ENCODE peak calls at places on chromosomes 6 and 20, in five cellular contexts. T is pancreas, F is choroid plexus epithelial cell, G is aorta, L is dorsolateral prefrontal cortex. D is an unnamed sample.

GRCh38 chr6:21970560-21970959 is 326.3 kb downstream of the PRL start:
- DNase-seq in T (no peak), F (no peak), G (no peak), L (no peak), D (no peak)

GRCh38 chr20:64151634-64152530 is 12.4 kb upstream of the MYT1 start:
- DNase-seq in T (no peak), F (peak; percentile 8), G (peak; percentile 27), L (peak; percentile 22), D (no peak)

GRCh38 chr20:3980260-3981131 is 34.9 kb downstream of the RNF24 start:
- DNase-seq in T (no peak), F (peak; percentile 76), G (no peak), L (no peak), D (no peak)

GRCh38 chr6:24642061-24642460 is 3.9 kb downstream of the KIAA0319 start:
- DNase-seq in T (no peak), F (no peak), G (no peak), L (no peak), D (no peak)

GRCh38 chr6:110360671-110361070 is 2.5 kb upstream of the METTL24 start:
- DNase-seq in T (no peak), F (no peak), G (no peak), L (no peak), D (no peak)

GRCh38 chr6:100134703-100135102 is 140.7 kb upstream of the MCHR2 start:
- DNase-seq in T (no peak), F (peak; percentile 51), G (no peak), L (no peak), D (no peak)

GRCh38 chr6:58419321-58419720 is 1101.9 kb downstream of the PRIM2 start:
- DNase-seq in T (no peak), F (no peak), G (no peak), L (no peak), D (no peak)

GRCh38 chr20:58485326-58485725 is 29.9 kb downstream of the APCDD1L start:
- DNase-seq in T (no peak), F (no peak), G (no peak), L (no peak), D (no peak)

GRCh38 chr20:22453244-22454080 is 130.9 kb downstream of the FOXA2 start:
- DNase-seq in T (no peak), F (peak; percentile 25), G (no peak), L (no peak), D (no peak)

GRCh38 chr6:44012078-44012493 is 115.2 kb downstream of the MRPL14 start:
- DNase-seq in T (no peak), F (peak; percentile 79), G (peak; percentile 55), L (peak; percentile 13), D (no peak)

GRCh38 chr6:109121411-109121810 is 26.1 kb downstream of the CEP57L1 start:
- DNase-seq in T (no peak), F (peak; percentile 24), G (no peak), L (no peak), D (no peak)

GRCh38 chr6:45479834-45480696 is 102.3 kb upstream of the SUPT3H start:
- DNase-seq in T (no peak), F (peak; percentile 97), G (no peak), L (no peak), D (no peak)
- H3K4me3 ChIP-seq in T (no peak overlapping the region), F (no peak overlapping the region), G (no peak overlapping the region), L (peak overlapping the region; percentile 52), D (no peak overlapping the region)

GRCh38 chr6:11357285-11357684 is 124.8 kb upstream of the NEDD9 start:
- DNase-seq in T (no peak), F (no peak), G (no peak), L (no peak), D (no peak)
- H3K4me3 ChIP-seq in T (no peak overlapping the region), F (no peak overlapping the region), G (no peak overlapping the region), L (no peak overlapping the region), D (no peak overlapping the region)

DNA sequence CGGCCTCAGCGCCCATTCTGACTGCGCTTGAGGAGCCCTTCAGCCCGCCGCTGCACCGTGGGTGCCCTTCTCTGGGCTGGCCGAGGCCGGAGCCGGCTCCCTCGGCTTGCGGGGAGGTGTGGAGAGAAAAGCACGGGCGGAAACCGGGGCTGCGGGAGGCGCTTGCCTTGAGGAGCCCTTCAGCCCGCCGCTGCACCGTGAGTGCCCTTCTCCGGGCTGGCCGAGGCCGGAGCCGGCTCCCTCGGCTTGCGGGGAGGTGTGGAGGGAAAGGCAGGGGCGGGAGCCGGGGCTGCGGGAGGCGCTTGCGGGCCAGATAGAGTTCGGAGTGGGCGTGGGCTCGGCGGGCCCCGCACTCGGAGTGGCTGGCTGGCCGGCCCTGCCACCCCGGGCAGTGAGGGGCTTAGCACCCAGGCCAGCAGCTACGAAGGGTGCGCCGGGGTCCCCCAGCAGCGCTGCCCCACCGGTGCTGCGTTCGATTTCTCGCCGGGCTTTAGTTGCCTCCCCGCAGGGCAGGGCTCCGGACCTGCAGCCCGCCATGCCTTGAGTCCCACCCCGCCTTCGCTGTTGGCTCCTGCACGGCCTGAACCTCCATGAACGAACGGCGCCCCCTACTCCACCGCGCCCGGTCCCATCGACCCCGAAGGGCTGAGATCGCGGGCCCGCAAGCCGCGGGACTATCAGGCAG is 45.7 kb upstream of the MCUR1 start:
- DNase-seq in T (peak; percentile 24), F (no peak), G (no peak), L (no peak), D (peak; percentile 29)
- H3K4me3 ChIP-seq in T (peak overlapping the region; percentile 26), F (peak overlapping the region; percentile 40), G (no peak overlapping the region), L (peak overlapping the region; percentile 55), D (peak overlapping the region; percentile 40)

GRCh38 chr20:43680976-43681375 is 14.1 kb downstream of the MYBL2 start:
- DNase-seq in T (no peak), F (no peak), G (no peak), L (no peak), D (no peak)
- H3K4me3 ChIP-seq in T (peak overlapping the region; percentile 34), F (no peak overlapping the region), G (no peak overlapping the region), L (no peak overlapping the region), D (no peak overlapping the region)

GRCh38 chr6:137227872-137228302 is 8.7 kb upstream of the IFNGR1 start:
- DNase-seq in T (no peak), F (peak; percentile 70), G (no peak), L (no peak), D (no peak)
- H3K4me3 ChIP-seq in T (no peak overlapping the region), F (no peak overlapping the region), G (no peak overlapping the region), L (no peak overlapping the region), D (no peak overlapping the region)

D was measured in heart left ventricle.